ENCODE peak calls at places on chromosomes 11 and 22, in six cellular contexts. Z, O, S, N, L and T are unnamed samples.

GRCh38 chr11:27699242-27699925 is 871 bp downstream of the BDNF start:
- DNase-seq in L (no peak), O (peak; percentile 30), S (no peak), N (peak; percentile 45), Z (no peak), T (no peak)

GRCh38 chr11:9316334-9316733 is 1.9 kb upstream of the TMEM41B start:
- DNase-seq in Z (no peak), L (no peak), O (no peak), S (no peak), N (no peak), T (no peak)

GRCh38 chr11:79950172-79950571 is 509.3 kb upstream of the TENM4 start:
- DNase-seq in O (no peak), L (no peak), S (no peak), N (no peak), Z (no peak), T (no peak)

GRCh38 chr11:57798905-57799559 is 37.4 kb downstream of the CTNND1 start:
- DNase-seq in N (no peak), Z (no peak), O (peak; percentile 87), S (no peak), L (no peak), T (no peak)

GRCh38 chr22:35641494-35642120 is 6.6 kb upstream of the APOL6 start:
- DNase-seq in N (no peak), Z (no peak), L (no peak), S (no peak), O (no peak), T (no peak)

GRCh38 chr11:61971177-61972111 is 4.0 kb upstream of the FTH1 start:
- DNase-seq in O (peak; percentile 99), Z (peak; percentile 61), N (peak; percentile 85), L (peak; percentile 97), S (peak; percentile 95), T (no peak)

GRCh38 chr22:44680058-44680457 is 21.9 kb upstream of the PRR5 start:
- DNase-seq in Z (no peak), S (no peak), L (no peak), N (no peak), O (no peak), T (no peak)

GRCh38 chr11:9691865-9692264 is 28.0 kb downstream of the SWAP70 start:
- DNase-seq in N (no peak), Z (no peak), O (peak; percentile 69), S (no peak), L (no peak), T (no peak)

GRCh38 chr11:86515297-86516094 is 140.8 kb downstream of the CCDC81 start:
- DNase-seq in L (no peak), O (peak; percentile 91), Z (no peak), N (no peak), S (no peak), T (no peak)

GRCh38 chr11:116249561-116249960 is 523.2 kb downstream of the BUD13 start:
- DNase-seq in N (no peak), S (no peak), L (no peak), Z (no peak), O (no peak), T (no peak)
- TF ChIP-seq CTCF in N (no peak), S (no peak), L (no peak), Z (no peak), O (no peak), T (no peak)

DNA sequence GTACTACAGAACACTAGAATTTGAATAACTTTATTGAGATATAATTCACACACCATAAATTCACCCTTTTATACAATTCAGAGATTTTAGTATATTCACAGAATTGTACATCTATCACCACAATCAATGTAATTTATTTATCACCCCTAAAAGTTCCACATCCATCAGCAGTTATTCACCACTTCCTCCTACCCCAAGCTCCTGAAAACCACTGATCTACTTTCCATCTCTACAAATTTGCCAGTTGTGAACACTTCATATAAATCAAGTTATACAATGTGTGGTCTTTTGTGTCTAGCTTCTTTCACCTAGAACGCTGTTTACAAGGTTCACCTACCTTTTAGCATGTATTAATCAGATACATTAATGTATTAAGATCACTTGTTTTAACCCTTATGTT is 179.6 kb downstream of the TTC28 start:
- DNase-seq in S (no peak), N (no peak), Z (no peak), O (no peak), L (no peak), T (no peak)
- TF ChIP-seq CTCF in S (no peak), N (no peak), Z (no peak), O (no peak), L (no peak), T (no peak)

GRCh38 chr11:121152764-121153163 is 51.7 kb downstream of the TECTA start:
- DNase-seq in O (no peak), L (no peak), N (no peak), S (no peak), Z (no peak), T (no peak)

GRCh38 chr11:121157756-121158155 is 56.7 kb downstream of the TECTA start:
- DNase-seq in Z (no peak), O (no peak), L (no peak), N (no peak), S (no peak), T (no peak)

GRCh38 chr11:121154473-121154872 is 53.4 kb downstream of the TECTA start:
- DNase-seq in Z (no peak), S (no peak), N (no peak), L (no peak), O (no peak), T (no peak)

GRCh38 chr11:121153472-121153871 is 52.4 kb downstream of the TECTA start:
- DNase-seq in Z (no peak), O (no peak), N (no peak), L (no peak), S (no peak), T (no peak)
- TF ChIP-seq CTCF in Z (no peak), O (no peak), N (no peak), L (no peak), S (no peak), T (no peak)

GRCh38 chr11:46321757-46322156 is 25.5 kb upstream of the DGKZ start:
- DNase-seq in N (no peak), L (no peak), Z (no peak), S (no peak), O (peak; percentile 51), T (no peak)

GRCh38 chr11:46327829-46328228 is 19.4 kb upstream of the DGKZ start:
- DNase-seq in L (no peak), O (no peak), S (no peak), N (no peak), Z (no peak), T (no peak)

GRCh38 chr11:46319074-46319453 is 28.2 kb upstream of the DGKZ start:
- DNase-seq in O (no peak), S (no peak), N (no peak), L (no peak), Z (no peak), T (no peak)

GRCh38 chr11:46326813-46327416 is 20.3 kb upstream of the DGKZ start:
- DNase-seq in N (no peak), S (no peak), L (no peak), Z (no peak), O (no peak), T (no peak)

DNA sequence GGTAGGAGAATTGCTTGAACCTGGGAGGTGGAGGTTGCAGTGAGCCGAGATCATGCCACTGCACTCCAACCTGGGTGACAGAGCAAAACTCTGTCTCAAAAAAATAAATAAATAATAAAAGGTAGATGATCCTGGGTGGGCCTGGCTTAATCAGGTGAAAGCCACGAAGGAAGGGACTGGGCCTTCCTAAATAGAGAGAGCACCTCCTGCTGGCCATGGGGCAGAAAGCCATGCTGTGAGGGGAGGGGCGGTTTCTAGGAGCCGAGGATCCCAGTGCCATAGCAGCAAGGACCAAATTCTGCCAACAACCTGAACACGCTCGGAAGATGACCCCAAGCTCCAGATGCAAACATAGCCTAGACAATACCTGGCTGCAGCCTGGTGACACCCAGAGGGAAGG is 24.5 kb upstream of the DGKZ start:
- DNase-seq in O (peak; percentile 52), Z (no peak), L (no peak), S (no peak), N (no peak), T (no peak)
- TF ChIP-seq CTCF in O (peak; percentile 58), Z (peak; percentile 39), L (no peak), S (no peak), N (no peak), T (no peak)